ENCODE peak calls at places on chromosome 22, in seven cellular contexts. One of them, this sample, is unnamed.
A peak's percentile ranks its signal among the peaks of the same experiment; 100 is the strongest.

GRCh38 chr22:25566812-25567211 is 2.3 kb downstream of the GRK3 start:
- ATAC-seq in thoracic aorta: no peak
- ATAC-seq in aorta: no peak
- ATAC-seq in activated CD8-positive, alpha-beta T cell treated with anti-CD3 and anti-CD28 coated beads for 36 hours: no peak
- ATAC-seq in left lung: peak; percentile 13
- ATAC-seq in activated naive CD8-positive, alpha-beta T cell treated with anti-CD3 and anti-CD28 coated beads, Interleukin-2, amount 50 U/mL, for 24 hours: no peak
- ATAC-seq in naive thymus-derived CD8-positive, alpha-beta T cell: no peak
- ATAC-seq in this sample: no peak

GRCh38 chr22:48198489-48199459 is 1436.3 kb downstream of the TBC1D22A start:
- ATAC-seq in aorta: no peak
- ATAC-seq in activated CD8-positive, alpha-beta T cell treated with anti-CD3 and anti-CD28 coated beads for 36 hours: no peak
- ATAC-seq in naive thymus-derived CD8-positive, alpha-beta T cell: no peak
- ATAC-seq in left lung: peak; percentile 44
- ATAC-seq in thoracic aorta: no peak
- ATAC-seq in activated naive CD8-positive, alpha-beta T cell treated with anti-CD3 and anti-CD28 coated beads, Interleukin-2, amount 50 U/mL, for 24 hours: no peak
- ATAC-seq in this sample: no peak

GRCh38 chr22:30979932-30980331 is 10.9 kb downstream of the TUG1 start:
- ATAC-seq in activated naive CD8-positive, alpha-beta T cell treated with anti-CD3 and anti-CD28 coated beads, Interleukin-2, amount 50 U/mL, for 24 hours: no peak
- ATAC-seq in left lung: no peak
- ATAC-seq in activated CD8-positive, alpha-beta T cell treated with anti-CD3 and anti-CD28 coated beads for 36 hours: peak; percentile 30
- ATAC-seq in thoracic aorta: no peak
- ATAC-seq in aorta: no peak
- ATAC-seq in naive thymus-derived CD8-positive, alpha-beta T cell: no peak
- ATAC-seq in this sample: peak; percentile 47

GRCh38 chr22:24445481-24446290 is 18.3 kb downstream of the ADORA2A start:
- ATAC-seq in thoracic aorta: no peak
- ATAC-seq in activated CD8-positive, alpha-beta T cell treated with anti-CD3 and anti-CD28 coated beads for 36 hours: peak; percentile 98
- ATAC-seq in naive thymus-derived CD8-positive, alpha-beta T cell: peak; percentile 42
- ATAC-seq in activated naive CD8-positive, alpha-beta T cell treated with anti-CD3 and anti-CD28 coated beads, Interleukin-2, amount 50 U/mL, for 24 hours: peak; percentile 96
- ATAC-seq in aorta: no peak
- ATAC-seq in left lung: no peak
- ATAC-seq in this sample: peak; percentile 79

GRCh38 chr22:17436382-17436951 is 67.2 kb downstream of the CECR2 start:
- ATAC-seq in left lung: peak; percentile 86
- ATAC-seq in aorta: no peak
- ATAC-seq in naive thymus-derived CD8-positive, alpha-beta T cell: no peak
- ATAC-seq in activated CD8-positive, alpha-beta T cell treated with anti-CD3 and anti-CD28 coated beads for 36 hours: no peak
- ATAC-seq in activated naive CD8-positive, alpha-beta T cell treated with anti-CD3 and anti-CD28 coated beads, Interleukin-2, amount 50 U/mL, for 24 hours: no peak
- ATAC-seq in thoracic aorta: no peak
- ATAC-seq in this sample: no peak

GRCh38 chr22:17087176-17088131 is 2.7 kb downstream of the IL17RA start:
- ATAC-seq in activated naive CD8-positive, alpha-beta T cell treated with anti-CD3 and anti-CD28 coated beads, Interleukin-2, amount 50 U/mL, for 24 hours: peak; percentile 47
- ATAC-seq in thoracic aorta: no peak
- ATAC-seq in left lung: no peak
- ATAC-seq in naive thymus-derived CD8-positive, alpha-beta T cell: peak; percentile 24
- ATAC-seq in aorta: no peak
- ATAC-seq in activated CD8-positive, alpha-beta T cell treated with anti-CD3 and anti-CD28 coated beads for 36 hours: peak; percentile 7
- ATAC-seq in this sample: peak; percentile 39

GRCh38 chr22:26041931-26042330 is 127.3 kb upstream of the SEZ6L start:
- ATAC-seq in naive thymus-derived CD8-positive, alpha-beta T cell: no peak
- ATAC-seq in left lung: no peak
- ATAC-seq in activated CD8-positive, alpha-beta T cell treated with anti-CD3 and anti-CD28 coated beads for 36 hours: no peak
- ATAC-seq in activated naive CD8-positive, alpha-beta T cell treated with anti-CD3 and anti-CD28 coated beads, Interleukin-2, amount 50 U/mL, for 24 hours: no peak
- ATAC-seq in thoracic aorta: no peak
- ATAC-seq in aorta: no peak
- ATAC-seq in this sample: no peak

GRCh38 chr22:41963453-41964105 is 5.7 kb upstream of the SEPTIN3 start:
- ATAC-seq in naive thymus-derived CD8-positive, alpha-beta T cell: no peak
- ATAC-seq in thoracic aorta: no peak
- ATAC-seq in aorta: peak; percentile 7
- ATAC-seq in activated CD8-positive, alpha-beta T cell treated with anti-CD3 and anti-CD28 coated beads for 36 hours: no peak
- ATAC-seq in activated naive CD8-positive, alpha-beta T cell treated with anti-CD3 and anti-CD28 coated beads, Interleukin-2, amount 50 U/mL, for 24 hours: no peak
- ATAC-seq in left lung: peak; percentile 77
- ATAC-seq in this sample: no peak

GRCh38 chr22:41696714-41697113 is 2.6 kb upstream of the MEI1 start:
- ATAC-seq in activated CD8-positive, alpha-beta T cell treated with anti-CD3 and anti-CD28 coated beads for 36 hours: no peak
- ATAC-seq in naive thymus-derived CD8-positive, alpha-beta T cell: no peak
- ATAC-seq in thoracic aorta: no peak
- ATAC-seq in left lung: peak; percentile 5
- ATAC-seq in aorta: no peak
- ATAC-seq in activated naive CD8-positive, alpha-beta T cell treated with anti-CD3 and anti-CD28 coated beads, Interleukin-2, amount 50 U/mL, for 24 hours: no peak
- ATAC-seq in this sample: peak; percentile 18

GRCh38 chr22:30307026-30307574 is 17.8 kb upstream of the CASTOR1 start:
- ATAC-seq in activated CD8-positive, alpha-beta T cell treated with anti-CD3 and anti-CD28 coated beads for 36 hours: no peak
- ATAC-seq in naive thymus-derived CD8-positive, alpha-beta T cell: peak; percentile 3
- ATAC-seq in aorta: no peak
- ATAC-seq in left lung: no peak
- ATAC-seq in thoracic aorta: no peak
- ATAC-seq in activated naive CD8-positive, alpha-beta T cell treated with anti-CD3 and anti-CD28 coated beads, Interleukin-2, amount 50 U/mL, for 24 hours: no peak
- ATAC-seq in this sample: no peak